ENCODE peak calls at places on chromosome 12, in six cellular contexts. U, F, A, S, L and C are unnamed samples.

GRCh38 chr12:48954061-48954460 is 3.2 kb downstream of the ARF3 start:
- DNase-seq in A (no peak), L (no peak), F (no peak), S (no peak), U (no peak), C (no peak)

GRCh38 chr12:95922231-95922630 is 20.2 kb downstream of the CCDC38 start:
- DNase-seq in A (no peak), U (no peak), S (peak; percentile 33), F (peak; percentile 3), L (no peak), C (no peak)

GRCh38 chr12:26275313-26276257 is 80.2 kb downstream of the SSPN start:
- DNase-seq in L (no peak), U (no peak), S (no peak), F (peak; percentile 91), A (no peak), C (peak; percentile 78)

GRCh38 chr12:12892670-12893290 is 1.4 kb downstream of the GPRC5A start:
- DNase-seq in A (no peak), L (no peak), S (no peak), F (peak; percentile 42), U (no peak), C (no peak)

GRCh38 chr12:105721051-105721825 is 390.7 kb downstream of the C12orf75 start:
- DNase-seq in A (no peak), U (no peak), L (no peak), S (no peak), F (no peak), C (no peak)

GRCh38 chr12:6620137-6620884 is 13.1 kb upstream of the CHD4 start:
- DNase-seq in L (no peak), F (no peak), A (no peak), S (no peak), U (no peak), C (peak; percentile 32)

GRCh38 chr12:114744696-114745095 is 60.7 kb upstream of the TBX3 start:
- DNase-seq in S (peak; percentile 93), A (no peak), U (no peak), F (no peak), L (no peak), C (peak; percentile 70)

GRCh38 chr12:29463198-29463597 is 34.3 kb downstream of the OVCH1 start:
- DNase-seq in L (no peak), F (no peak), S (no peak), A (no peak), U (no peak), C (no peak)

GRCh38 chr12:110222027-110222426 is 59.0 kb upstream of the ATP2A2 start:
- DNase-seq in S (no peak), U (no peak), L (no peak), F (no peak), A (no peak), C (no peak)

GRCh38 chr12:51171884-51172514 is 936 bp downstream of the TFCP2 start:
- DNase-seq in S (peak; percentile 48), A (no peak), L (no peak), F (peak; percentile 1), U (no peak), C (peak; percentile 64)

GRCh38 chr12:52186135-52186840 is 5.5 kb downstream of the KRT80 start:
- DNase-seq in S (peak; percentile 87), L (no peak), A (no peak), F (peak; percentile 92), U (no peak), C (peak; percentile 63)

GRCh38 chr12:123912415-123913385 is 59.9 kb downstream of the CCDC92 start:
- DNase-seq in A (no peak), L (no peak), U (no peak), F (no peak), S (no peak), C (no peak)

GRCh38 chr12:73731658-73732057 is 806.0 kb upstream of the ATXN7L3B start:
- DNase-seq in L (no peak), S (no peak), U (no peak), A (no peak), F (peak; percentile 28), C (no peak)

GRCh38 chr12:20181416-20181815 is 186.9 kb upstream of the PDE3A start:
- DNase-seq in A (no peak), U (no peak), S (no peak), L (no peak), F (no peak), C (no peak)

DNA sequence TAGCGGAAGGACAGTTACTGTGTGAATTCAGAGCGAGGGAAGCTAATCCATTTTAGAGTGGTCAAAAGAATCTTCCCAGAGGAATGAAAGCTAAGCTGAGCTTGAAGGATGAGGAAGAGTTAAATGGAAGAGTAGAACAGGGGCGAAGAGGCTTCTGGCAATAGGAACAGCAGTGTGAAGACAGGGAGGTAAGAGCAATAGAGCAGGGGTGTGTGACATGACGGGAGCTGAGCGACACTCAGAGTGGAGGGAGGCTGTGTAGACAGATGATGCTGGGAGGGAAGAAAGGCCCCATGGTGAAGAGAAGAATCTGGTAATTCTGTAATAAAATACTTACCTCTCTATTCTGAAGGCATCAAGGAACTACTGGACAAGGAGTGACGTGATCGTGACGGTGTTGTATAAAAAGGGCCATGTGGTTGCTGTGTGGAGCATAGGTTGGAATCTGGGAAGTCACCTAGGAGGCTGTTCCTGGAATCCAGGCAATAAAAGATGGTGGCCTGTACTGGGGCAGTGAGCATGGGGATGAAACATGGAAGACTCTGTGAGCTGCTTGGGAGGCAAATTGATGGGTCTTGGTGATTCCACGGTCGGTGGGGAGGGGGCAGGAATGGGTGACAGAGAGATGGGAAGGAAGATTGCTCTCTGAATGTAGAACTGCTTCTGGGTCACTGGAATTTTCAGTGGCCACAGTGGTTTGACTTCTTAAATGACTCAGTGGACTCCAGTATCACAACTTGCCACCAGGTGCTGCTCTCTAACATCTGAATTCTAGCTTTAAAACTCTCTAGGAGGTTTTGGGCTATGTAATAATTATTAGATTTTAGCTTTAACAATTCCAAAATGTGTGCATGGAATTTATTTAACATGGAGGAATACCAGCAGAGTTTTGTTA is 164.1 kb downstream of the ATP23 start:
- DNase-seq in L (no peak), F (peak; percentile 9), A (no peak), S (peak; percentile 7), U (no peak), C (peak; percentile 12)
- TF ChIP-seq CTCF in L (no peak), F (peak; percentile 58), A (no peak), S (no peak), U (peak; percentile 39), C (peak; percentile 42)

GRCh38 chr12:50033317-50033679 is 8.0 kb upstream of the RACGAP1 start:
- DNase-seq in A (no peak), L (no peak), S (no peak), U (no peak), F (no peak), C (no peak)
- H3K4me3 ChIP-seq in A (peak overlapping the region; percentile 23), L (no peak overlapping the region), S (no peak overlapping the region), U (no peak overlapping the region), F (no peak overlapping the region), C (no peak overlapping the region)

GRCh38 chr12:55704824-55705780 is 2.6 kb downstream of the ITGA7 start:
- DNase-seq in F (no peak), A (no peak), U (no peak), L (no peak), S (no peak), C (no peak)

GRCh38 chr12:55703976-55704761 is 3.5 kb downstream of the ITGA7 start:
- DNase-seq in F (no peak), S (peak; percentile 35), A (no peak), U (no peak), L (no peak), C (no peak)

GRCh38 chr12:55707841-55708694 is at the start of gene ITGA7:
- DNase-seq in A (no peak), S (no peak), F (peak; percentile 42), U (no peak), L (no peak), C (no peak)

GRCh38 chr12:55706840-55707671 is 648 bp downstream of the ITGA7 start:
- DNase-seq in U (no peak), A (no peak), L (no peak), S (no peak), F (no peak), C (no peak)

DNA sequence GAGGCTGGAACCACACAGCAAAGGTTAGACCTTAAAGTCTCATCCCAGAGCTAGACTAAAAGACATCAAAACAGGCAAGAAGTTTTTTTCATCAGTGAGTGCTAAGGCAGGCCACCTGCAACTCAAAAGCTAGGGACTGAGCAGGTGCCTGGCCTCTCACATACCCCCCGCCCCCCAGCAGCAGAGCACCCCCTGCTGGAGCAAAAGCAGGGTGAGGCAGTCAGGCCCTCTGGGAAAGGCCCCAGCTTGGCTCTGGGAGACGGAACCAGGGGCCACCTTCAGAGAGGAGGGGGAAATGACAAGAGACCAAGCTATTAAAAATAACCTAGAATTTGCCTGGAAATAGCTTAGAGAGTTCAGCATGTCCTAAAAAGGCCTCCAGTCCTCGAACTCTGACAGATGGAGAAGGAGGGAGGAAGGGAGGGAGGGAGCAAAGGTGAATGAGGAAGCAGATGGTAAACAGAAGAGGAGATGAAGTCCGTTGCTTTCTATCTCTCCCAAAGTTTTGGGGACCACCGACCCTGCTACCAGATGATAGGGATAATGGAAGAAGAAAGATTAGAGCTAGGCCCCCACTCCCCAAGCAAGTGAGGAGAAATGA is 1.8 kb downstream of the ITGA7 start:
- DNase-seq in F (no peak), A (no peak), U (no peak), L (no peak), S (no peak), C (no peak)
- TF ChIP-seq CTCF in F (peak; percentile 59), A (no peak), U (peak; percentile 35), L (peak; percentile 70), S (peak; percentile 22), C (peak; percentile 19)

DNA sequence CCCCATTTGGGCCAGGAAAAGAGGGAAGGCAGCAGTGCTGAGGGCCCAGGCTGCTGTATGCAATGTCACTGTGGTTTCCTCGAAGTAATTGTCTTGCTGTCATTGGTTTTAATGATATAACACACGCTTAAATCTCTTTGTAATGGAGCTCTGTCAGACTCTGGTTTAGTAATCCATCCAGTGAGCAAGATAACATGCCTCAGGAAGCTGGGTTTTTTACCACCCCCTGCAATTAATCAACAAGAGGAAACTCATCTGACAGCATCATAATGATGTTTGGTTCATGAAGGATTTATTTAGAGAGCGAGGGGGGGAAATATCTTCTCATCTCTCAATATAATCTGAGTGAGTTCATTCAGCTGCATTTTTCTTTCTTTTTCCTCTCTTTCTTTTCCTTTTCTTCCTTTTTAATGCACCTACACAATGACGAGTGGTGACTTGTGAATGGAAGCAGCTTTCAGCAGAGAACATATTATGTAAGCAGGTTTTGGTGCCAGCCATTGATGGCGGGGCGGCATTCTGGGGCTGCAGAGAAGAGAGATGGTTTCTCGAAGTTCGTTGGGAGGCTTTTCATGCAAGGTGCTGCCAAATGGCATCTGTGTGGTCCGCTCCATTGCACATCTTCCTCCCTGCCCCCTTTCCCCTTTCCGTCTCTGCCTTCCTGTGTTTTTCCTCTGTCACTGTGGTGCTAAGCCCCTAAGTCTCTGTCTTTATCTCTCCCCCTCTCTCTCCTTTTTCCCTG is 6.6 kb downstream of the RPH3A start:
- DNase-seq in S (no peak), A (no peak), L (no peak), F (no peak), U (no peak), C (no peak)
- H3K4me3 ChIP-seq in S (no peak overlapping the region), A (no peak overlapping the region), L (no peak overlapping the region), F (no peak overlapping the region), U (no peak overlapping the region), C (no peak overlapping the region)

DNA sequence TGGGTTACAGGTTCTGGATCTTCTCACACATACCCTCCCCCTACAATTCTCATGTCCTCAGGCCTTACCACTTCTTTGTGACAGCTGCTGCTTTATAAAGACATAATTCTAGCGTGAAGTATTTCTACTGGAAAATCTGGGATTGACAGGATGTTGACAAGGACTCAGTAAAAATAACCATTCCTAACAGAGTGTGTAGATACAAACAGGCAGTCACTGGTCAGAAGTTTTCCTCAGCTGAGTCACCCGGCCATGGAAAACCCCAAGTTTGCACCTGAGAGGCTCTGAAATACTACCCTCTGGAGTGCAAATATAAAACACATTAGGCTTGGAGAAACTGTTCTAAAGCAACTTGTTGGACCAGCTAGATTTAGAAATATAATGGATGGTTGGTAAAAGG is 54.4 kb downstream of the SPPL3 start:
- DNase-seq in A (no peak), L (no peak), U (no peak), S (peak; percentile 83), F (peak; percentile 86), C (peak; percentile 61)
- TF ChIP-seq CTCF in A (no peak), L (no peak), U (no peak), S (no peak), F (no peak), C (no peak)